ENCODE peak calls at places on chromosomes 5 and 9, in ten cellular contexts. F, W, V, Y, D, Q, J, E, T and R are unnamed samples. For H3K4me1, the result is how much of the 10 kb centered on the place peaks cover.

GRCh38 chr5:39121315-39121714 is 47.1 kb upstream of the RICTOR start:
- DNase-seq in F (no peak), W (peak), V (no peak), Y (no peak), D (no peak), Q (no peak), J (no peak), E (no peak), T (no peak), R (no peak)

GRCh38 chr9:93154293-93154903 is 20.3 kb upstream of the NINJ1 start:
- DNase-seq in F (no peak), W (peak), V (no peak), Y (no peak), D (peak), Q (peak), J (peak), E (peak), T (no peak), R (no peak)

GRCh38 chr5:167356374-167356773 is 935.1 kb upstream of the WWC1 start:
- DNase-seq in F (no peak), W (no peak), V (no peak), Y (no peak), D (no peak), Q (no peak), J (no peak), E (no peak), T (no peak), R (no peak)

GRCh38 chr5:143086851-143087637 is 316.4 kb downstream of the NR3C1 start:
- DNase-seq in F (no peak), W (peak), V (no peak), Y (no peak), D (peak), Q (no peak), J (no peak), E (peak), T (no peak), R (peak)

GRCh38 chr5:19125956-19126713 is 861.9 kb downstream of the CDH18 start:
- DNase-seq in F (no peak), W (no peak), V (no peak), Y (no peak), D (no peak), Q (no peak), J (no peak), E (no peak), T (no peak), R (peak)

GRCh38 chr5:67065697-67066096 is 130.9 kb downstream of the CD180 start:
- DNase-seq in F (no peak), W (no peak), V (no peak), Y (no peak), D (no peak), Q (no peak), J (no peak), E (no peak), T (no peak), R (no peak)

GRCh38 chr9:136590788-136591187 is 44.9 kb upstream of the NOTCH1 start:
- DNase-seq in F (no peak), W (no peak), V (no peak), Y (no peak), D (no peak), Q (no peak), J (no peak), E (no peak), T (no peak), R (no peak)

GRCh38 chr5:181189363-181189961 is 15.5 kb downstream of the TRIM7 start:
- DNase-seq in F (no peak), W (peak), V (no peak), Y (no peak), D (peak), Q (peak), J (peak), E (no peak), T (no peak), R (peak)

GRCh38 chr9:31146485-31147166 is 1237.8 kb upstream of the ACO1 start:
- DNase-seq in F (no peak), W (no peak), V (no peak), Y (no peak), D (no peak), Q (no peak), J (no peak), E (no peak), T (no peak), R (no peak)

GRCh38 chr9:32136700-32137339 is 247.6 kb upstream of the ACO1 start:
- DNase-seq in F (no peak), W (no peak), V (no peak), Y (no peak), D (peak), Q (no peak), J (no peak), E (no peak), T (no peak), R (peak)

GRCh38 chr9:131621551-131622321 is 76.4 kb downstream of the PRRT1B start:
- DNase-seq in F (no peak), W (no peak), V (no peak), Y (no peak), D (no peak), Q (peak), J (no peak), E (no peak), T (no peak), R (no peak)

GRCh38 chr9:27785714-27786100 is 212.4 kb upstream of the C9orf72 start:
- DNase-seq in F (no peak), W (no peak), V (no peak), Y (no peak), D (peak), Q (no peak), J (no peak), E (no peak), T (no peak), R (peak)

GRCh38 chr9:13942695-13943094 is 371.2 kb downstream of the NFIB start:
- DNase-seq in F (no peak), W (peak), V (no peak), Y (peak), D (peak), Q (no peak), J (no peak), E (peak), T (no peak), R (peak)

GRCh38 chr9:35559792-35560530 is 45.1 kb upstream of the TESK1 start:
- DNase-seq in F (no peak), W (no peak), V (no peak), Y (no peak), D (no peak), Q (peak), J (no peak), E (no peak), T (no peak), R (no peak)
- H3K27ac ChIP-seq in F (no peak), W (no peak), V (no peak), Y (peak), D (no peak), Q (no peak), J (no peak), E (no peak), T (no peak), R (no peak)

GRCh38 chr9:77903666-77904248 is 127.9 kb downstream of the GNAQ start:
- DNase-seq in F (no peak), W (no peak), V (no peak), Y (no peak), D (no peak), Q (no peak), J (no peak), E (no peak), T (no peak), R (no peak)
- H3K4me1 ChIP-seq in F (under half), W (under half), V (under half), Y (under half), D (under half), Q (under half), J (under half), E (under half), T (under half), R (under half)

DNA sequence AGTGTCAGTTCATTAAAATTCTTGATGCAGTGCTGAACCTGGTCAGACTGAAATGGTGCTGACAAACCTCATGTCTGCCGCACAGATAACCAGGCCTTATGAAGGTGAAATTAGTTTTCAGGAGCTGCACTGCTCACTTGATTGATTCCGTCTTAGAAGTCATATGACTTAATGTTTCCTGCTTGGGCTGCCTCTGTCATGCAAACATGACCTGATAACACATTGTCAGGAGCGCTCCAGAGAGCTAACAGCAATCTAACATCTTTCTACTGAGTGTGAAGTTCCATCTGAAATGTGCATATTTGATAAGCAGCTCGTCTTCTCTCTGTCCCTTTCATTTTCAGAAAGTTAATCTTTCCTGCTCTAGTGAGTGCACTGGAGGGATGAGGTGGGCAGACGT is 592.2 kb downstream of the TLE1 start:
- DNase-seq in F (no peak), W (no peak), V (no peak), Y (no peak), D (no peak), Q (no peak), J (no peak), E (no peak), T (no peak), R (no peak)
- H3K27ac ChIP-seq in F (no peak), W (no peak), V (no peak), Y (no peak), D (no peak), Q (no peak), J (no peak), E (no peak), T (no peak), R (no peak)

DNA sequence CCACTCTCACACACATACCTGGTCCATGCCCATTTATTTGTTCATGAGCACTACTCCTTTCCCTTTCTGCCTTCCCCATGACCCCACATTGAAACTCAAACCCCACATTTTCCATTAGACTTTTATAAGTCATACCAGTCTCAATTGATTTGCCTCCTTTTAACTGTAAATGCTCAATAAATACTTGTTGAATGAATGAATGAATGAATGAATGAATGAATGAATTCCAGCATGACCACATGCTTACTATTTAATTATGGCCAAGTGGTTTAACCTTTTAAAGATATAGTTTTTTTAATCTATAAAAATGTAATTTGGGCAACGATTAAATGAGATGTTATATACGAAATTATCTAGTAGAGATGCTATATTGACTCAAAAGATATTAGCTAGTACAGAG is 54.1 kb upstream of the GRAMD2B start:
- DNase-seq in F (no peak), W (no peak), V (no peak), Y (no peak), D (no peak), Q (no peak), J (no peak), E (no peak), T (no peak), R (no peak)
- H3K4me1 ChIP-seq in F (under half), W (under half), V (under half), Y (under half), D (under half), Q (under half), J (under half), E (under half), T (under half), R (under half)

DNA sequence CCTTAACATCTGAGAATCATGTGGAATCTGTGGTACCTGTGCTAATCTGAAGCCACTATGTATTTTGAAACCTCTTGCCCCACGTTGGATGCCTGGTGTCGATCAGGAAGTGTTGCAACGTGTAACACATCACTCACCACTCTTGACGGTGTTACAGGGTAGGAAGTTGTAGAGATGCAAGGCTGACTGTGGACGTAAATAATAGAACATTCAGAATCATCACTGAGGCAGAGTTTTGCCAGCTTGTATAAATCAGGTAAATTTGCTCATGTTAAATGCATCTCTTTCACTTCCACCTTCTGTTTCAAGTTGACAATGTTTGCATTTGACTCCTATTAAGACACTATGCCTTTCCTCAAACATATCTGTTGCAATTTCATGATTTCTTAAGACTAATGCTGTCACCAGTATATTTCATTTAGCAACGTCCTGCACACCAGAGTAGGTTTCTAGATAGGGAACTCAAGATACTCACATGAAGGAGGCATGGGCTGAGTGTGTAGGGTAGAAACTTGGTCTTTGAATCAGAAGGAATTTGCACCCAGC is 38.1 kb downstream of the BASP1 start:
- DNase-seq in F (no peak), W (peak), V (no peak), Y (no peak), D (no peak), Q (no peak), J (no peak), E (no peak), T (no peak), R (peak)
- H3K27ac ChIP-seq in F (peak), W (peak), V (no peak), Y (no peak), D (no peak), Q (peak), J (no peak), E (peak), T (no peak), R (no peak)

GRCh38 chr9:33885948-33886347 is 69.0 kb downstream of the UBE2R2 start:
- DNase-seq in F (no peak), W (no peak), V (no peak), Y (no peak), D (no peak), Q (no peak), J (no peak), E (no peak), T (no peak), R (no peak)
- H3K4me1 ChIP-seq in F (under half), W (under half), V (under half), Y (under half), D (under half), Q (under half), J (under half), E (under half), T (under half), R (under half)

DNA sequence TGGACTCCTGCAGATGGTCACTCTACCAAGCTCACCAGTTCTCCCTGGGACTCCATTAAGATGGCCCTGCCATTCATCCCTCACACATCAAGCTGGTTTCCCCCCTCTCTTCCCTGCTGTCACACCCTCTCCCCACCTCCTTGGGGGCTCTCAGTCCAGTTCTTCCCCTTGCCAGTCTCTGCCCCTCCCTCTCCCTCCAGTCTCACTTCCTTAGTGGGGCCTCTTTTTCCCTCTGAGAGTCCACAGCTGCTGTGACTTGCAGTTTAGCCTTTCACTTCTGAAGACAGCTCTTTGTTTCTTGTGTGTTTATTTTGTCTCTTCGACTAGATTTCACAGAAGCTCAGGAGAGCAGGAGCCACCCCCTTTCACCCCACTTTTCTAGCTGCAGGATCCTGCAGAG is 10.5 kb downstream of the DOCK2 start:
- DNase-seq in F (no peak), W (no peak), V (no peak), Y (no peak), D (no peak), Q (no peak), J (no peak), E (no peak), T (no peak), R (no peak)
- H3K27ac ChIP-seq in F (no peak), W (peak), V (no peak), Y (no peak), D (no peak), Q (peak), J (no peak), E (no peak), T (no peak), R (no peak)